ENCODE peak calls at places on chromosome 5, in seven cellular contexts. One of them, this sample, is unnamed.

GRCh38 chr5:179165421-179166170 is 105.4 kb downstream of the ZNF354C start:
- DNase-seq in ovary: peak; percentile 31
- DNase-seq in A673: no peak
- DNase-seq in Peyer's patch: no peak
- DNase-seq in HAP-1: no peak
- DNase-seq in sigmoid colon: peak; percentile 49
- DNase-seq in testis: no peak
- DNase-seq in this sample: no peak

GRCh38 chr5:163846512-163846911 is 341.1 kb downstream of the MAT2B start:
- DNase-seq in A673: no peak
- DNase-seq in HAP-1: no peak
- DNase-seq in sigmoid colon: no peak
- DNase-seq in Peyer's patch: no peak
- DNase-seq in testis: no peak
- DNase-seq in ovary: no peak
- DNase-seq in this sample: no peak

GRCh38 chr5:672329-673139 is 20.6 kb downstream of the TPPP start:
- DNase-seq in sigmoid colon: peak; percentile 81
- DNase-seq in Peyer's patch: peak; percentile 60
- DNase-seq in ovary: peak; percentile 94
- DNase-seq in A673: peak; percentile 86
- DNase-seq in HAP-1: peak; percentile 79
- DNase-seq in testis: peak; percentile 79
- DNase-seq in this sample: peak; percentile 95

GRCh38 chr5:980941-981340 is 27.7 kb upstream of the NKD2 start:
- DNase-seq in ovary: no peak
- DNase-seq in Peyer's patch: no peak
- DNase-seq in A673: peak; percentile 66
- DNase-seq in sigmoid colon: peak; percentile 85
- DNase-seq in testis: no peak
- DNase-seq in HAP-1: peak; percentile 55
- DNase-seq in this sample: no peak

GRCh38 chr5:92899611-92900010 is 681.4 kb downstream of the NR2F1-AS1 start:
- DNase-seq in Peyer's patch: no peak
- DNase-seq in ovary: no peak
- DNase-seq in A673: no peak
- DNase-seq in testis: no peak
- DNase-seq in HAP-1: no peak
- DNase-seq in sigmoid colon: no peak
- DNase-seq in this sample: no peak

GRCh38 chr5:15513379-15513778 is 13.4 kb downstream of the FBXL7 start:
- DNase-seq in sigmoid colon: no peak
- DNase-seq in testis: no peak
- DNase-seq in A673: no peak
- DNase-seq in HAP-1: no peak
- DNase-seq in Peyer's patch: no peak
- DNase-seq in ovary: no peak
- DNase-seq in this sample: peak; percentile 7

GRCh38 chr5:1503301-1504243 is 20.2 kb downstream of the LPCAT1 start:
- DNase-seq in sigmoid colon: no peak
- DNase-seq in ovary: no peak
- DNase-seq in Peyer's patch: peak; percentile 73
- DNase-seq in testis: peak; percentile 64
- DNase-seq in A673: no peak
- DNase-seq in HAP-1: no peak
- DNase-seq in this sample: no peak

GRCh38 chr5:126137771-126138474 is 285.3 kb upstream of the GRAMD2B start:
- DNase-seq in ovary: no peak
- DNase-seq in HAP-1: no peak
- DNase-seq in testis: no peak
- DNase-seq in Peyer's patch: no peak
- DNase-seq in A673: no peak
- DNase-seq in sigmoid colon: no peak
- DNase-seq in this sample: no peak

GRCh38 chr5:125559296-125559695 is 812.9 kb upstream of the ZNF608 start:
- DNase-seq in HAP-1: no peak
- DNase-seq in A673: no peak
- DNase-seq in Peyer's patch: no peak
- DNase-seq in testis: no peak
- DNase-seq in ovary: no peak
- DNase-seq in sigmoid colon: no peak
- DNase-seq in this sample: no peak

GRCh38 chr5:67196537-67197059 is at the start of gene CD180:
- DNase-seq in HAP-1: no peak
- DNase-seq in ovary: no peak
- DNase-seq in A673: no peak
- DNase-seq in testis: no peak
- DNase-seq in Peyer's patch: peak; percentile 72
- DNase-seq in sigmoid colon: no peak
- DNase-seq in this sample: no peak

GRCh38 chr5:82817897-82818676 is 259.1 kb downstream of the TMEM167A start:
- DNase-seq in Peyer's patch: no peak
- DNase-seq in HAP-1: no peak
- DNase-seq in testis: no peak
- DNase-seq in A673: no peak
- DNase-seq in sigmoid colon: no peak
- DNase-seq in ovary: no peak
- DNase-seq in this sample: no peak

GRCh38 chr5:40688127-40688756 is 8.5 kb downstream of the PTGER4 start:
- DNase-seq in ovary: peak; percentile 79
- DNase-seq in Peyer's patch: peak; percentile 80
- DNase-seq in testis: peak; percentile 92
- DNase-seq in A673: peak; percentile 88
- DNase-seq in HAP-1: peak; percentile 78
- DNase-seq in sigmoid colon: peak; percentile 91
- DNase-seq in this sample: peak; percentile 95
- H3K4me1 ChIP-seq in ovary: no peaks in the 10 kb centered on the region
- H3K4me1 ChIP-seq in Peyer's patch: no peaks in the 10 kb centered on the region
- H3K4me1 ChIP-seq in testis: no peaks in the 10 kb centered on the region
- H3K4me1 ChIP-seq in A673: peaks cover 4% of the 10 kb centered on the region
- H3K4me1 ChIP-seq in HAP-1: peaks cover 4% of the 10 kb centered on the region
- H3K4me1 ChIP-seq in sigmoid colon: peaks cover 56% of the 10 kb centered on the region
- H3K4me1 ChIP-seq in this sample: peaks cover 14% of the 10 kb centered on the region

DNA sequence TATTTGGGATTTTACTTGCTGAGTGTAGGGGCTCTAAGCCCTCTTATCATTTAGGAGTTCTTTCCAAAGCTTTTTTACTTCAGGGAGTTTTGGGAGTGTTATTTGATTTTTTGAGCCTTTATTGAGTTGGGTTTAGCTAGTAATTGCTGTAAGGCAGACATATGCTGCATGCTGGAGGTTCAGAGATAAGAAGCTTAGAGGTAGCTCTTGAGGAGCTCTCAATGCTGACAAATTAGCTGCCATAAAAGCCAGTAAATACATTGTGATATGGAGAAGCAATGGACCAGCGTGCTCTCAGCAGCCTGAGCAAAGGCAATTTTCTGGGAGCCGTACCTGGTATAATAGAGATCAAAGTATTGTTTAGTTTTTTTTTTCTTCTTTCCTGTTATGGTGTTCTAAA is 11.6 kb downstream of the ARHGEF28 start:
- DNase-seq in sigmoid colon: no peak
- DNase-seq in testis: no peak
- DNase-seq in Peyer's patch: no peak
- DNase-seq in HAP-1: no peak
- DNase-seq in ovary: no peak
- DNase-seq in A673: no peak
- DNase-seq in this sample: no peak
- H3K4me1 ChIP-seq in sigmoid colon: no peaks in the 10 kb centered on the region
- H3K4me1 ChIP-seq in testis: no peaks in the 10 kb centered on the region
- H3K4me1 ChIP-seq in Peyer's patch: no peaks in the 10 kb centered on the region
- H3K4me1 ChIP-seq in HAP-1: no peaks in the 10 kb centered on the region
- H3K4me1 ChIP-seq in ovary: peaks cover 7% of the 10 kb centered on the region
- H3K4me1 ChIP-seq in A673: peaks cover 6% of the 10 kb centered on the region
- H3K4me1 ChIP-seq in this sample: no peaks in the 10 kb centered on the region

GRCh38 chr5:150613991-150614650 is 26.3 kb upstream of the SYNPO start:
- DNase-seq in Peyer's patch: no peak
- DNase-seq in testis: peak; percentile 72
- DNase-seq in sigmoid colon: no peak
- DNase-seq in ovary: peak; percentile 62
- DNase-seq in A673: no peak
- DNase-seq in HAP-1: no peak
- DNase-seq in this sample: no peak
- H3K4me1 ChIP-seq in Peyer's patch: no peaks in the 10 kb centered on the region
- H3K4me1 ChIP-seq in testis: peaks cover 57% of the 10 kb centered on the region
- H3K4me1 ChIP-seq in sigmoid colon: peaks cover 78% of the 10 kb centered on the region
- H3K4me1 ChIP-seq in ovary: peaks cover 47% of the 10 kb centered on the region
- H3K4me1 ChIP-seq in A673: peaks cover 48% of the 10 kb centered on the region
- H3K4me1 ChIP-seq in HAP-1: peaks cover 3% of the 10 kb centered on the region
- H3K4me1 ChIP-seq in this sample: peaks cover 99% of the 10 kb centered on the region

GRCh38 chr5:76736679-76737078 is 20.8 kb downstream of the F2R start:
- DNase-seq in ovary: no peak
- DNase-seq in A673: no peak
- DNase-seq in testis: no peak
- DNase-seq in Peyer's patch: no peak
- DNase-seq in HAP-1: no peak
- DNase-seq in sigmoid colon: no peak
- DNase-seq in this sample: no peak
- H3K4me1 ChIP-seq in ovary: no peaks in the 10 kb centered on the region
- H3K4me1 ChIP-seq in A673: peaks cover 36% of the 10 kb centered on the region
- H3K4me1 ChIP-seq in testis: peaks cover 6% of the 10 kb centered on the region
- H3K4me1 ChIP-seq in Peyer's patch: no peaks in the 10 kb centered on the region
- H3K4me1 ChIP-seq in HAP-1: no peaks in the 10 kb centered on the region
- H3K4me1 ChIP-seq in sigmoid colon: no peaks in the 10 kb centered on the region
- H3K4me1 ChIP-seq in this sample: peaks cover 6% of the 10 kb centered on the region

GRCh38 chr5:124074500-124074899 is 562.5 kb downstream of the CSNK1G3 start:
- DNase-seq in sigmoid colon: no peak
- DNase-seq in HAP-1: no peak
- DNase-seq in A673: no peak
- DNase-seq in ovary: no peak
- DNase-seq in testis: no peak
- DNase-seq in Peyer's patch: no peak
- DNase-seq in this sample: no peak

GRCh38 chr5:124072570-124072969 is 560.6 kb downstream of the CSNK1G3 start:
- DNase-seq in ovary: no peak
- DNase-seq in A673: no peak
- DNase-seq in Peyer's patch: no peak
- DNase-seq in sigmoid colon: no peak
- DNase-seq in testis: no peak
- DNase-seq in HAP-1: no peak
- DNase-seq in this sample: no peak

GRCh38 chr5:124065508-124065907 is 553.5 kb downstream of the CSNK1G3 start:
- DNase-seq in ovary: no peak
- DNase-seq in A673: no peak
- DNase-seq in sigmoid colon: no peak
- DNase-seq in HAP-1: no peak
- DNase-seq in Peyer's patch: no peak
- DNase-seq in testis: no peak
- DNase-seq in this sample: no peak

GRCh38 chr5:124071039-124071438 is 559.1 kb downstream of the CSNK1G3 start:
- DNase-seq in sigmoid colon: no peak
- DNase-seq in testis: no peak
- DNase-seq in HAP-1: no peak
- DNase-seq in A673: no peak
- DNase-seq in ovary: no peak
- DNase-seq in Peyer's patch: no peak
- DNase-seq in this sample: no peak
- H3K4me1 ChIP-seq in sigmoid colon: no peaks in the 10 kb centered on the region
- H3K4me1 ChIP-seq in testis: no peaks in the 10 kb centered on the region
- H3K4me1 ChIP-seq in HAP-1: no peaks in the 10 kb centered on the region
- H3K4me1 ChIP-seq in A673: no peaks in the 10 kb centered on the region
- H3K4me1 ChIP-seq in ovary: no peaks in the 10 kb centered on the region
- H3K4me1 ChIP-seq in Peyer's patch: no peaks in the 10 kb centered on the region
- H3K4me1 ChIP-seq in this sample: no peaks in the 10 kb centered on the region

GRCh38 chr5:40679998-40680681 is 425 bp downstream of the PTGER4 start:
- DNase-seq in A673: peak; percentile 4
- DNase-seq in sigmoid colon: peak; percentile 68
- DNase-seq in testis: no peak
- DNase-seq in HAP-1: no peak
- DNase-seq in Peyer's patch: peak; percentile 26
- DNase-seq in ovary: no peak
- DNase-seq in this sample: no peak
- H3K4me1 ChIP-seq in A673: peaks cover 26% of the 10 kb centered on the region
- H3K4me1 ChIP-seq in sigmoid colon: peaks cover 62% of the 10 kb centered on the region
- H3K4me1 ChIP-seq in testis: peaks cover 4% of the 10 kb centered on the region
- H3K4me1 ChIP-seq in HAP-1: peaks cover 4% of the 10 kb centered on the region
- H3K4me1 ChIP-seq in Peyer's patch: no peaks in the 10 kb centered on the region
- H3K4me1 ChIP-seq in ovary: peaks cover 9% of the 10 kb centered on the region
- H3K4me1 ChIP-seq in this sample: peaks cover 67% of the 10 kb centered on the region

GRCh38 chr5:139105621-139106071 is 92.5 kb downstream of the SIL1 start:
- DNase-seq in sigmoid colon: no peak
- DNase-seq in testis: no peak
- DNase-seq in Peyer's patch: no peak
- DNase-seq in HAP-1: no peak
- DNase-seq in ovary: no peak
- DNase-seq in A673: no peak
- DNase-seq in this sample: no peak
- H3K4me1 ChIP-seq in sigmoid colon: peaks cover 48% of the 10 kb centered on the region
- H3K4me1 ChIP-seq in testis: peaks cover 17% of the 10 kb centered on the region
- H3K4me1 ChIP-seq in Peyer's patch: no peaks in the 10 kb centered on the region
- H3K4me1 ChIP-seq in HAP-1: peaks cover 7% of the 10 kb centered on the region
- H3K4me1 ChIP-seq in ovary: peaks cover 21% of the 10 kb centered on the region
- H3K4me1 ChIP-seq in A673: peaks cover 4% of the 10 kb centered on the region
- H3K4me1 ChIP-seq in this sample: peaks cover 24% of the 10 kb centered on the region

GRCh38 chr5:37855438-37855837 is 15.6 kb upstream of the GDNF start:
- DNase-seq in A673: no peak
- DNase-seq in Peyer's patch: no peak
- DNase-seq in sigmoid colon: no peak
- DNase-seq in testis: no peak
- DNase-seq in HAP-1: no peak
- DNase-seq in ovary: no peak
- DNase-seq in this sample: no peak

GRCh38 chr5:37857696-37858095 is 17.9 kb upstream of the GDNF start:
- DNase-seq in A673: no peak
- DNase-seq in testis: no peak
- DNase-seq in ovary: no peak
- DNase-seq in Peyer's patch: no peak
- DNase-seq in HAP-1: no peak
- DNase-seq in sigmoid colon: no peak
- DNase-seq in this sample: no peak

GRCh38 chr5:37858250-37858649 is 18.4 kb upstream of the GDNF start:
- DNase-seq in Peyer's patch: no peak
- DNase-seq in HAP-1: no peak
- DNase-seq in ovary: no peak
- DNase-seq in A673: no peak
- DNase-seq in sigmoid colon: no peak
- DNase-seq in testis: no peak
- DNase-seq in this sample: no peak

GRCh38 chr5:37860206-37860605 is 20.4 kb upstream of the GDNF start:
- DNase-seq in ovary: no peak
- DNase-seq in Peyer's patch: no peak
- DNase-seq in A673: no peak
- DNase-seq in sigmoid colon: no peak
- DNase-seq in HAP-1: no peak
- DNase-seq in testis: no peak
- DNase-seq in this sample: no peak

GRCh38 chr5:37859805-37860204 is 20.0 kb upstream of the GDNF start:
- DNase-seq in Peyer's patch: no peak
- DNase-seq in sigmoid colon: no peak
- DNase-seq in testis: no peak
- DNase-seq in HAP-1: no peak
- DNase-seq in ovary: no peak
- DNase-seq in A673: no peak
- DNase-seq in this sample: no peak
- H3K4me1 ChIP-seq in Peyer's patch: no peaks in the 10 kb centered on the region
- H3K4me1 ChIP-seq in sigmoid colon: no peaks in the 10 kb centered on the region
- H3K4me1 ChIP-seq in testis: no peaks in the 10 kb centered on the region
- H3K4me1 ChIP-seq in HAP-1: no peaks in the 10 kb centered on the region
- H3K4me1 ChIP-seq in ovary: no peaks in the 10 kb centered on the region
- H3K4me1 ChIP-seq in A673: no peaks in the 10 kb centered on the region
- H3K4me1 ChIP-seq in this sample: no peaks in the 10 kb centered on the region

GRCh38 chr5:68380071-68380470 is 164.5 kb downstream of the PIK3R1 start:
- DNase-seq in testis: no peak
- DNase-seq in sigmoid colon: no peak
- DNase-seq in A673: no peak
- DNase-seq in Peyer's patch: no peak
- DNase-seq in ovary: no peak
- DNase-seq in HAP-1: no peak
- DNase-seq in this sample: no peak
- H3K4me1 ChIP-seq in testis: no peaks in the 10 kb centered on the region
- H3K4me1 ChIP-seq in sigmoid colon: peaks cover 14% of the 10 kb centered on the region
- H3K4me1 ChIP-seq in A673: no peaks in the 10 kb centered on the region
- H3K4me1 ChIP-seq in Peyer's patch: no peaks in the 10 kb centered on the region
- H3K4me1 ChIP-seq in ovary: no peaks in the 10 kb centered on the region
- H3K4me1 ChIP-seq in HAP-1: no peaks in the 10 kb centered on the region
- H3K4me1 ChIP-seq in this sample: peaks cover 10% of the 10 kb centered on the region